ENCODE peak calls at places on chromosomes 13 and 19, in eight cellular contexts. C is SJSA1; U is tibial artery; M is upper lobe of left lung; L is transverse colon; R is mesendoderm; S is iPS DF 6.9; X is CD4-positive, alpha-beta T cell. H is an unnamed sample.

GRCh38 chr13:40116008-40116407 is 460.5 kb downstream of the COG6 start:
- DNase-seq in C (peak; percentile 74), U (no peak), M (no peak), L (peak; percentile 79), R (peak; percentile 82), S (no peak), X (no peak), H (peak; percentile 69)

GRCh38 chr13:33182729-33183128 is 102.8 kb downstream of the STARD13 start:
- DNase-seq in C (no peak), U (no peak), M (peak; percentile 17), L (no peak), R (no peak), S (no peak), X (no peak), H (no peak)

GRCh38 chr13:49759503-49759902 is 33.0 kb downstream of the KPNA3 start:
- DNase-seq in C (no peak), U (no peak), M (no peak), L (no peak), R (peak; percentile 3), S (no peak), X (no peak), H (peak; percentile 3)

GRCh38 chr13:109451726-109452125 is 334.7 kb downstream of the IRS2 start:
- DNase-seq in C (no peak), U (no peak), M (no peak), L (no peak), R (no peak), S (no peak), X (no peak), H (no peak)

GRCh38 chr13:80585531-80585930 is 244.6 kb upstream of the SPRY2 start:
- DNase-seq in C (no peak), U (no peak), M (no peak), L (no peak), R (no peak), S (no peak), X (no peak), H (no peak)

GRCh38 chr13:40963927-40964326 is 55.2 kb downstream of the ELF1 start:
- DNase-seq in C (no peak), U (no peak), M (no peak), L (no peak), R (peak; percentile 13), S (no peak), X (no peak), H (no peak)

GRCh38 chr13:75507027-75508001 is 25.3 kb upstream of the TBC1D4 start:
- DNase-seq in C (no peak), U (no peak), M (peak; percentile 47), L (no peak), R (no peak), S (no peak), X (no peak), H (no peak)

GRCh38 chr19:49977111-49977510 is 16.1 kb upstream of the SIGLEC11 start:
- DNase-seq in C (no peak), U (no peak), M (no peak), L (no peak), R (no peak), S (no peak), X (no peak), H (no peak)

GRCh38 chr13:28637714-28638355 is 21.1 kb upstream of the POMP start:
- DNase-seq in C (no peak), U (no peak), M (no peak), L (no peak), R (no peak), S (no peak), X (no peak), H (no peak)

GRCh38 chr19:35357867-35358573 is at the start of gene FFAR3:
- DNase-seq in C (no peak), U (peak; percentile 69), M (no peak), L (no peak), R (peak; percentile 39), S (no peak), X (no peak), H (no peak)

GRCh38 chr19:18377026-18377425 is 8.9 kb upstream of the GDF15 start:
- DNase-seq in C (no peak), U (no peak), M (no peak), L (no peak), R (no peak), S (no peak), X (no peak), H (no peak)

GRCh38 chr19:48991823-48992570 is 1.1 kb downstream of the GYS1 start:
- DNase-seq in C (peak; percentile 58), U (peak; percentile 90), M (peak; percentile 54), L (peak; percentile 70), R (peak; percentile 86), S (no peak), X (no peak), H (no peak)

GRCh38 chr19:13053761-13054604 is 48.7 kb downstream of the LYL1 start:
- DNase-seq in C (peak; percentile 96), U (peak; percentile 89), M (peak; percentile 78), L (peak; percentile 79), R (peak; percentile 81), S (no peak), X (no peak), H (no peak)

DNA sequence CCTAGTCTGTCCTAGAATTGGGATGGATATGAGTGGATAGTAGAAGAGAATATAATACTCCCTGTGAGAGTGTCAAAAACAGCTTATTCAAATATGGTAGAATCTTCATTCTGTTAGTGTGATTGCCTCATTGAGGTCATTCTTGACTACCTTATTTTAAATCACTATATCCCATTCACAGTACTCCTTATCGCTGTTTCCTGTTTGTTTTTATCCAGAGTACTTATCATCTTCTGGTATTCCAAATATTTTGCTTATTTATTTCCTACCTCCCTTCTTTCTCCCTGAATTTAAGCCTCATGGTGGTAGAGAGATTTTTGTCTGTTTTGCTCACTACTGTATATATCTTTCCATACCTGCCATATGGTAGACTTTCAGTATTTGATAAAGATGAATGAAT is 9.9 kb downstream of the NDFIP2 start:
- DNase-seq in C (peak; percentile 37), U (no peak), M (no peak), L (no peak), R (peak; percentile 60), S (no peak), X (no peak), H (no peak)
- H3K27ac ChIP-seq in C (peak overlapping the region; percentile 72), U (no peak overlapping the region), M (no peak overlapping the region), L (no peak overlapping the region), R (no peak overlapping the region), S (no peak overlapping the region), X (no peak overlapping the region), H (no peak overlapping the region)

DNA sequence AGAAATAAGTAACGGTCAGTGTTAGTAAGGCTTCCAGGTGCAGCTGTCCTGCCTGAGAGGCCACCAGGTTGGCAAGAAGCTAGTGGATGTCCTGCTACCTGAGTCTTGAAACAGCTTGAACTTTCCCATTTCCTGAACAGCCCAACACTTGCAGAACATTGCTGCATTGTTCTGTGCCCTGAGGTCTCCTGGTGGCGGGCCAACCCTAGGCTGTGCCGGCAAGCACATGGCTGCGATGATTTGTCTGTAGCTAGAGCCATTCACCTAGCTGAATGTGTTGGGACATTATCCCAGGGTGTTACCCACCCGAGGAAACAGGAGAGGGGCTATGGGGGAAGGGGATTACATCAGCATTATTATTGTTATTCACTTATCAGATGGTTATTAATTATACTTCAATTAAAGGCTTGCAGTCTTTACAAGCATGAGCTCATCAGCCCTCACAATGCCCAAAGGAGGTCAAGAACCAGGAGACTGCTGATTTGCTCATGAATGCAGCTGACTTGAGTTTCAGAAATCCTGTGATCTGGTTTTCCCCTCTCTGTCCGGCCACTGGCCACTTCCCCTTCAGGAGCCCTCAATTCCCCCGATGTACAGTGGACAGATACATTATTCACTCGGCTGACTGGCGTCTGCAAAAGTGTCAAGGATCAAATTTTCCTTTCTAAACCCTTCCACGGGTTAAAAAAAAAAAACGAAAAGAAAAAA is 187.6 kb upstream of the TSC22D1 start:
- DNase-seq in C (no peak), U (no peak), M (no peak), L (peak; percentile 41), R (no peak), S (no peak), X (no peak), H (no peak)
- H3K27me3 ChIP-seq in C (no peaks in the 10 kb centered on the region), U (no peaks in the 10 kb centered on the region), M (no peaks in the 10 kb centered on the region), L (no peaks in the 10 kb centered on the region), R (no peaks in the 10 kb centered on the region), S (no peaks in the 10 kb centered on the region), X (no peaks in the 10 kb centered on the region), H (no peaks in the 10 kb centered on the region)

DNA sequence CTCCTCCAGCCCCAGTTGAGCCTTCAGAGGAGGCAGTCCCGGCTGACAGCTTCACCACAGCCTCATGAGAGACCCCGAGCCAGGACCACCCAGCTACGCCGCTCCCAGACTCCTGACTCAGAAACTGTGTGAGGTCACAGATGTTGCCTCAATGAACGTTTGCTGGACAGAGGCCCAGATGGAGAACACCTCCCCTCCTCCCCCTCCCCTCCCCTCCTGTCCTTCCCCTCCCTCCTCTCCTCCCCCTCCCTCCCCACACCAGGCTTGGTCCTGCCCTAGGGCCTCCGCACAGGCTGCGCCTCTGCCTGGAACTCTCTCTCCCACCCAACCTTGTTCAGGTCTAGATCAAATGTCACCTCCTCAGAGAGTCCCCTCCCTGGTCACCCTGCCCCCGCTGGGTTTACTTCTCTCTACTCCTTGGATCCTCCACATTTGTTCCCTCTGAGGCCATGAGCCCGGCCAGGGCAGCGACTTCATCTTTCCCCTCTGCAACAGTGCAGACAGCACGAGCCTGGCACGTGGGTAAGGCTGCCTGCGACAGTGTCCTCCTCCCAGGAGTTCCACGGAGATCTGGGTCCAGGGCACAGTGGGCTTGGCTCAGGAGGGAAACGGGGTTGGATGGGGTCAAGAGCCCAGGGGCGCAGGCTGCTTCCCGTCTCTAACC is 17.4 kb downstream of the PIP5K1C start:
- DNase-seq in C (no peak), U (no peak), M (no peak), L (no peak), R (peak; percentile 86), S (no peak), X (no peak), H (no peak)
- H3K27ac ChIP-seq in C (no peak overlapping the region), U (peak overlapping the region; percentile 48), M (no peak overlapping the region), L (peak overlapping the region; percentile 43), R (peak overlapping the region; percentile 41), S (no peak overlapping the region), X (no peak overlapping the region), H (no peak overlapping the region)

DNA sequence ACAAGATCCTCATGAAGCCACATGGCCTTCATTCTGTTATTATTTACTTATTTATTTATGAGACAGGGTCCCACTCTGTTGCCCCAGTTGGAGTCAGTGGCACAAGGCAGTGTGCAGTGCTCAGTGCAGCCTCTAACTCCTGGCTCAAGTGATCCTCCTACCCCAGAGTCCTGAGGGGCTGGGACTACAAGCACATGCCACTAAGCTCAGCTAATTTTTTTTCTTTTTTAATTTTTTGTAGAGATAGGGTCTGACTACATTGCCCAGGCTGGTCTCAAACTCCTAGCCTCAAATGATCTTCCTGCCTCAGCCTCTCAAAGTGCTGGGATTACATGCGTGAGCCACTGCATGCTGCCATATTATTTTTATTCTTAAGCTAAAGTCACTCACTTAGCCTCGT is 241.4 kb downstream of the UQCRFS1 start:
- DNase-seq in C (no peak), U (no peak), M (no peak), L (no peak), R (no peak), S (no peak), X (no peak), H (no peak)
- H3K27me3 ChIP-seq in C (no peaks in the 10 kb centered on the region), U (no peaks in the 10 kb centered on the region), M (no peaks in the 10 kb centered on the region), L (no peaks in the 10 kb centered on the region), R (no peaks in the 10 kb centered on the region), S (no peaks in the 10 kb centered on the region), X (no peaks in the 10 kb centered on the region), H (no peaks in the 10 kb centered on the region)

GRCh38 chr19:40246292-40247073 is 20.0 kb upstream of the CCNP start:
- DNase-seq in C (no peak), U (no peak), M (peak; percentile 77), L (no peak), R (no peak), S (no peak), X (no peak), H (no peak)
- H3K27ac ChIP-seq in C (no peak overlapping the region), U (no peak overlapping the region), M (no peak overlapping the region), L (no peak overlapping the region), R (no peak overlapping the region), S (no peak overlapping the region), X (no peak overlapping the region), H (no peak overlapping the region)

GRCh38 chr13:106573855-106574254 is 5.9 kb upstream of the ARGLU1 start:
- DNase-seq in C (no peak), U (peak; percentile 76), M (no peak), L (peak; percentile 22), R (no peak), S (no peak), X (no peak), H (no peak)
- H3K27me3 ChIP-seq in C (no peaks in the 10 kb centered on the region), U (no peaks in the 10 kb centered on the region), M (no peaks in the 10 kb centered on the region), L (no peaks in the 10 kb centered on the region), R (no peaks in the 10 kb centered on the region), S (no peaks in the 10 kb centered on the region), X (no peaks in the 10 kb centered on the region), H (no peaks in the 10 kb centered on the region)